ENCODE peak calls at places on chromosomes 6 and 20, in ten cellular contexts. One of them, this sample, is unnamed.

GRCh38 chr6:1395941-1396908 is 6.8 kb downstream of the FOXF2 start:
- DNase-seq in K562: no peak
- DNase-seq in ovary: no peak
- DNase-seq in tibial nerve: no peak
- DNase-seq in A549: no peak
- DNase-seq in stomach: peak; percentile 22
- DNase-seq in HepG2: no peak
- DNase-seq in H1: no peak
- DNase-seq in transverse colon: no peak
- DNase-seq in upper lobe of left lung: no peak
- DNase-seq in this sample: no peak

GRCh38 chr6:2531426-2532208 is 219.1 kb downstream of the MYLK4 start:
- DNase-seq in K562: no peak
- DNase-seq in ovary: no peak
- DNase-seq in tibial nerve: no peak
- DNase-seq in A549: no peak
- DNase-seq in stomach: no peak
- DNase-seq in HepG2: no peak
- DNase-seq in H1: no peak
- DNase-seq in transverse colon: no peak
- DNase-seq in upper lobe of left lung: no peak
- DNase-seq in this sample: no peak

GRCh38 chr20:38126146-38126912 is 38.7 kb downstream of the TGM2 start:
- DNase-seq in K562: peak; percentile 83
- DNase-seq in ovary: peak; percentile 74
- DNase-seq in tibial nerve: no peak
- DNase-seq in A549: no peak
- DNase-seq in stomach: peak; percentile 33
- DNase-seq in HepG2: no peak
- DNase-seq in H1: no peak
- DNase-seq in transverse colon: no peak
- DNase-seq in upper lobe of left lung: peak; percentile 20
- DNase-seq in this sample: peak; percentile 64

GRCh38 chr20:57013741-57014140 is 252.7 kb downstream of the BMP7 start:
- DNase-seq in K562: peak; percentile 15
- DNase-seq in ovary: no peak
- DNase-seq in tibial nerve: no peak
- DNase-seq in A549: no peak
- DNase-seq in stomach: no peak
- DNase-seq in HepG2: no peak
- DNase-seq in H1: no peak
- DNase-seq in transverse colon: no peak
- DNase-seq in upper lobe of left lung: no peak
- DNase-seq in this sample: no peak

GRCh38 chr20:38985603-38986170 is 23.5 kb downstream of the DHX35 start:
- DNase-seq in K562: no peak
- DNase-seq in ovary: no peak
- DNase-seq in tibial nerve: no peak
- DNase-seq in A549: no peak
- DNase-seq in stomach: no peak
- DNase-seq in HepG2: peak; percentile 73
- DNase-seq in H1: no peak
- DNase-seq in transverse colon: no peak
- DNase-seq in upper lobe of left lung: no peak
- DNase-seq in this sample: no peak

GRCh38 chr6:169274761-169275160 is 21.1 kb upstream of the THBS2 start:
- DNase-seq in K562: no peak
- DNase-seq in ovary: no peak
- DNase-seq in tibial nerve: no peak
- DNase-seq in A549: no peak
- DNase-seq in stomach: no peak
- DNase-seq in HepG2: no peak
- DNase-seq in H1: no peak
- DNase-seq in transverse colon: no peak
- DNase-seq in upper lobe of left lung: no peak
- DNase-seq in this sample: no peak

GRCh38 chr20:25293507-25293906 is 45.6 kb downstream of the PYGB start:
- DNase-seq in K562: no peak
- DNase-seq in ovary: no peak
- DNase-seq in tibial nerve: no peak
- DNase-seq in A549: no peak
- DNase-seq in stomach: no peak
- DNase-seq in HepG2: no peak
- DNase-seq in H1: no peak
- DNase-seq in transverse colon: no peak
- DNase-seq in upper lobe of left lung: no peak
- DNase-seq in this sample: no peak

GRCh38 chr6:85401186-85402062 is 48.5 kb upstream of the NT5E start:
- DNase-seq in K562: no peak
- DNase-seq in ovary: no peak
- DNase-seq in tibial nerve: no peak
- DNase-seq in A549: no peak
- DNase-seq in stomach: no peak
- DNase-seq in HepG2: no peak
- DNase-seq in H1: no peak
- DNase-seq in transverse colon: no peak
- DNase-seq in upper lobe of left lung: no peak
- DNase-seq in this sample: no peak

GRCh38 chr6:32177182-32177787 is 920 bp upstream of the RNF5 start:
- DNase-seq in K562: peak; percentile 75
- DNase-seq in ovary: no peak
- DNase-seq in tibial nerve: no peak
- DNase-seq in A549: no peak
- DNase-seq in stomach: no peak
- DNase-seq in HepG2: no peak
- DNase-seq in H1: no peak
- DNase-seq in transverse colon: no peak
- DNase-seq in upper lobe of left lung: peak; percentile 47
- DNase-seq in this sample: peak; percentile 85

GRCh38 chr20:42274977-42275376 is 656.8 kb upstream of the CHD6 start:
- DNase-seq in K562: no peak
- DNase-seq in ovary: no peak
- DNase-seq in tibial nerve: no peak
- DNase-seq in A549: no peak
- DNase-seq in stomach: no peak
- DNase-seq in HepG2: no peak
- DNase-seq in H1: no peak
- DNase-seq in transverse colon: no peak
- DNase-seq in upper lobe of left lung: no peak
- DNase-seq in this sample: no peak

GRCh38 chr20:40431611-40432010 is 257.4 kb downstream of the MAFB start:
- DNase-seq in K562: no peak
- DNase-seq in ovary: no peak
- DNase-seq in tibial nerve: no peak
- DNase-seq in A549: no peak
- DNase-seq in stomach: no peak
- DNase-seq in HepG2: no peak
- DNase-seq in H1: peak; percentile 7
- DNase-seq in transverse colon: no peak
- DNase-seq in upper lobe of left lung: no peak
- DNase-seq in this sample: no peak

GRCh38 chr20:48198951-48199431 is 413.7 kb upstream of the SULF2 start:
- DNase-seq in K562: no peak
- DNase-seq in ovary: no peak
- DNase-seq in tibial nerve: no peak
- DNase-seq in A549: no peak
- DNase-seq in stomach: no peak
- DNase-seq in HepG2: no peak
- DNase-seq in H1: no peak
- DNase-seq in transverse colon: no peak
- DNase-seq in upper lobe of left lung: no peak
- DNase-seq in this sample: no peak
- TF ChIP-seq EP300 in K562: no peak
- TF ChIP-seq EP300 in ovary: peak; percentile 38
- TF ChIP-seq EP300 in tibial nerve: no peak
- TF ChIP-seq EP300 in A549: no peak
- TF ChIP-seq EP300 in stomach: no peak
- TF ChIP-seq EP300 in HepG2: no peak
- TF ChIP-seq EP300 in H1: no peak
- TF ChIP-seq EP300 in transverse colon: no peak
- TF ChIP-seq EP300 in upper lobe of left lung: no peak
- TF ChIP-seq EP300 in this sample: no peak

DNA sequence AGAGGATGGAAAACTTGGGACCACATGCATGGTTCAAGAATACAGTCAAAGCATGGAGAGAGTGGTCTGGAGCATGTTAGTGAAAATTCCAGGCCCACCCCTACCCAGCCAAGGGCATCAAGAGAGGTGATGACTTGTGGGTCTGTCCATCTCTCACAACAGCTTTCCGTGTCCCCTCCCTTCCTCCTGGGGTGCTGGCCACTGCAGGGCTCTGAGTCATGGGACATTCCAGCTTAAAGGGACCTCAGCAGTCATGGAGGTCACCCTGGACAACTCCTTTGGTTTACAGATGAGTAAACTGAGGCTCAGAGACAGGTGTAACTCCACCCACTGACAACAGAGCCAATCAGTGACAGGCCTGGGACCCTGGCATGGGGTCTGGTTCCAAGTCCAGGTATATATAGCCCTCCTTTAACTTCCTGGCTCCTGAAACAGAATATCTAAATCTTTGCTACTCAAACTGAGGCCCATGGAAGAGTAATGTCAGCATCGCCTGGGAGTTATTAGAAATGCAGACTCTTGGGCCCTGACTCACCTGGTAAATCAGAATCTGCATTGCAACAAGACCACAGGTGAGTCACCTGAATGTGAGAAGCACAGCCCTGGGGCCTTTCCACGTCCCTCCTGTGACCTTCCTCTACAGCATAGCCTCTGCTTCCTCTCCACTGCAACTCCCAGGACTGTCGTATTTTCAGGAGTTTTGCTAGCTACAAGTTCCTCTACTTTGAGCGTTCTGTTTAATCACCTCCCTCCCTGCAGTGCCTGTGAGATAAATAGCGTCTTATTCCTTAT is 170.2 kb downstream of the ZDHHC14 start:
- DNase-seq in K562: no peak
- DNase-seq in ovary: no peak
- DNase-seq in tibial nerve: no peak
- DNase-seq in A549: no peak
- DNase-seq in stomach: no peak
- DNase-seq in HepG2: no peak
- DNase-seq in H1: no peak
- DNase-seq in transverse colon: no peak
- DNase-seq in upper lobe of left lung: no peak
- DNase-seq in this sample: no peak
- TF ChIP-seq POLR2A in K562: no peak
- TF ChIP-seq POLR2A in ovary: no peak
- TF ChIP-seq POLR2A in tibial nerve: no peak
- TF ChIP-seq POLR2A in A549: no peak
- TF ChIP-seq POLR2A in stomach: no peak
- TF ChIP-seq POLR2A in HepG2: no peak
- TF ChIP-seq POLR2A in H1: no peak
- TF ChIP-seq POLR2A in transverse colon: no peak
- TF ChIP-seq POLR2A in upper lobe of left lung: no peak
- TF ChIP-seq POLR2A in this sample: no peak

GRCh38 chr6:53436904-53437303 is 88.2 kb upstream of the ELOVL5 start:
- DNase-seq in K562: no peak
- DNase-seq in ovary: no peak
- DNase-seq in tibial nerve: no peak
- DNase-seq in A549: no peak
- DNase-seq in stomach: no peak
- DNase-seq in HepG2: no peak
- DNase-seq in H1: no peak
- DNase-seq in transverse colon: no peak
- DNase-seq in upper lobe of left lung: no peak
- DNase-seq in this sample: no peak
- TF ChIP-seq EP300 in K562: no peak
- TF ChIP-seq EP300 in ovary: no peak
- TF ChIP-seq EP300 in tibial nerve: no peak
- TF ChIP-seq EP300 in A549: no peak
- TF ChIP-seq EP300 in stomach: no peak
- TF ChIP-seq EP300 in HepG2: no peak
- TF ChIP-seq EP300 in H1: no peak
- TF ChIP-seq EP300 in transverse colon: no peak
- TF ChIP-seq EP300 in upper lobe of left lung: no peak
- TF ChIP-seq EP300 in this sample: no peak

GRCh38 chr6:6885521-6886088 is 222.2 kb upstream of the RREB1 start:
- DNase-seq in K562: peak; percentile 69
- DNase-seq in ovary: no peak
- DNase-seq in tibial nerve: peak; percentile 61
- DNase-seq in A549: no peak
- DNase-seq in stomach: peak; percentile 38
- DNase-seq in HepG2: no peak
- DNase-seq in H1: no peak
- DNase-seq in transverse colon: peak; percentile 28
- DNase-seq in upper lobe of left lung: peak; percentile 91
- DNase-seq in this sample: peak; percentile 73
- TF ChIP-seq POLR2A in K562: no peak
- TF ChIP-seq POLR2A in ovary: no peak
- TF ChIP-seq POLR2A in tibial nerve: no peak
- TF ChIP-seq POLR2A in A549: no peak
- TF ChIP-seq POLR2A in stomach: no peak
- TF ChIP-seq POLR2A in HepG2: no peak
- TF ChIP-seq POLR2A in H1: no peak
- TF ChIP-seq POLR2A in transverse colon: no peak
- TF ChIP-seq POLR2A in upper lobe of left lung: no peak
- TF ChIP-seq POLR2A in this sample: no peak

GRCh38 chr6:99026135-99026534 is 78.4 kb upstream of the FBXL4 start:
- DNase-seq in K562: peak; percentile 11
- DNase-seq in ovary: no peak
- DNase-seq in tibial nerve: no peak
- DNase-seq in A549: no peak
- DNase-seq in stomach: no peak
- DNase-seq in HepG2: no peak
- DNase-seq in H1: no peak
- DNase-seq in transverse colon: no peak
- DNase-seq in upper lobe of left lung: no peak
- DNase-seq in this sample: no peak
- TF ChIP-seq EP300 in K562: no peak
- TF ChIP-seq EP300 in ovary: no peak
- TF ChIP-seq EP300 in tibial nerve: no peak
- TF ChIP-seq EP300 in A549: no peak
- TF ChIP-seq EP300 in stomach: no peak
- TF ChIP-seq EP300 in HepG2: no peak
- TF ChIP-seq EP300 in H1: no peak
- TF ChIP-seq EP300 in transverse colon: no peak
- TF ChIP-seq EP300 in upper lobe of left lung: no peak
- TF ChIP-seq EP300 in this sample: no peak